ENCODE peak calls at places on chromosomes 2 and 18, in nine cellular contexts. One of them, this sample, is unnamed.

GRCh38 chr2:108533832-108534576 is at the start of gene LIMS1:
- DNase-seq in activated T-cell treated with anti-CD3 and anti-CD28 coated beads for 1 hour: peak; percentile 88
- DNase-seq in neural progenitor cell: peak; percentile 95
- DNase-seq in fibroblast of gingiva: peak; percentile 84
- DNase-seq in iPS DF 19.7: no peak
- DNase-seq in cardiac muscle cell: peak; percentile 94
- DNase-seq in NCI-H1105: peak; percentile 69
- DNase-seq in HS-27A: peak; percentile 78
- DNase-seq in immature natural killer cell: peak; percentile 79
- DNase-seq in this sample: peak; percentile 63

GRCh38 chr2:237359894-237360780 is 53.8 kb downstream of the COL6A3 start:
- DNase-seq in activated T-cell treated with anti-CD3 and anti-CD28 coated beads for 1 hour: no peak
- DNase-seq in neural progenitor cell: peak; percentile 11
- DNase-seq in fibroblast of gingiva: no peak
- DNase-seq in iPS DF 19.7: no peak
- DNase-seq in cardiac muscle cell: no peak
- DNase-seq in NCI-H1105: no peak
- DNase-seq in HS-27A: no peak
- DNase-seq in immature natural killer cell: no peak
- DNase-seq in this sample: no peak

GRCh38 chr2:234981197-234982095 is 29.6 kb downstream of the SH3BP4 start:
- DNase-seq in activated T-cell treated with anti-CD3 and anti-CD28 coated beads for 1 hour: no peak
- DNase-seq in neural progenitor cell: peak; percentile 77
- DNase-seq in fibroblast of gingiva: peak; percentile 98
- DNase-seq in iPS DF 19.7: peak; percentile 64
- DNase-seq in cardiac muscle cell: peak; percentile 90
- DNase-seq in NCI-H1105: no peak
- DNase-seq in HS-27A: peak; percentile 69
- DNase-seq in immature natural killer cell: no peak
- DNase-seq in this sample: peak; percentile 80

GRCh38 chr2:202762546-202762945 is 109.0 kb downstream of the ICA1L start:
- DNase-seq in activated T-cell treated with anti-CD3 and anti-CD28 coated beads for 1 hour: no peak
- DNase-seq in neural progenitor cell: no peak
- DNase-seq in fibroblast of gingiva: no peak
- DNase-seq in iPS DF 19.7: no peak
- DNase-seq in cardiac muscle cell: no peak
- DNase-seq in NCI-H1105: no peak
- DNase-seq in HS-27A: no peak
- DNase-seq in immature natural killer cell: peak; percentile 5
- DNase-seq in this sample: no peak

GRCh38 chr2:19617251-19617650 is 258.8 kb upstream of the OSR1 start:
- DNase-seq in activated T-cell treated with anti-CD3 and anti-CD28 coated beads for 1 hour: no peak
- DNase-seq in neural progenitor cell: no peak
- DNase-seq in fibroblast of gingiva: no peak
- DNase-seq in iPS DF 19.7: no peak
- DNase-seq in cardiac muscle cell: no peak
- DNase-seq in NCI-H1105: no peak
- DNase-seq in HS-27A: no peak
- DNase-seq in immature natural killer cell: no peak
- DNase-seq in this sample: no peak

GRCh38 chr2:226018641-226019040 is 619.1 kb downstream of the NYAP2 start:
- DNase-seq in activated T-cell treated with anti-CD3 and anti-CD28 coated beads for 1 hour: no peak
- DNase-seq in neural progenitor cell: no peak
- DNase-seq in fibroblast of gingiva: no peak
- DNase-seq in iPS DF 19.7: no peak
- DNase-seq in cardiac muscle cell: no peak
- DNase-seq in NCI-H1105: no peak
- DNase-seq in HS-27A: no peak
- DNase-seq in immature natural killer cell: no peak
- DNase-seq in this sample: no peak

GRCh38 chr2:197498937-197499593 is 575 bp downstream of the HSPD1 start:
- DNase-seq in activated T-cell treated with anti-CD3 and anti-CD28 coated beads for 1 hour: peak; percentile 24
- DNase-seq in neural progenitor cell: peak; percentile 85
- DNase-seq in fibroblast of gingiva: peak; percentile 42
- DNase-seq in iPS DF 19.7: no peak
- DNase-seq in cardiac muscle cell: peak; percentile 84
- DNase-seq in NCI-H1105: peak; percentile 7
- DNase-seq in HS-27A: no peak
- DNase-seq in immature natural killer cell: peak; percentile 52
- DNase-seq in this sample: no peak

GRCh38 chr2:166610180-166610919 is 116.3 kb upstream of the SCN7A start:
- DNase-seq in activated T-cell treated with anti-CD3 and anti-CD28 coated beads for 1 hour: no peak
- DNase-seq in neural progenitor cell: peak; percentile 25
- DNase-seq in fibroblast of gingiva: no peak
- DNase-seq in iPS DF 19.7: no peak
- DNase-seq in cardiac muscle cell: no peak
- DNase-seq in NCI-H1105: no peak
- DNase-seq in HS-27A: no peak
- DNase-seq in immature natural killer cell: no peak
- DNase-seq in this sample: no peak

GRCh38 chr2:4122751-4123150 is 419.4 kb downstream of the DCDC2C start:
- DNase-seq in activated T-cell treated with anti-CD3 and anti-CD28 coated beads for 1 hour: no peak
- DNase-seq in neural progenitor cell: no peak
- DNase-seq in fibroblast of gingiva: no peak
- DNase-seq in iPS DF 19.7: no peak
- DNase-seq in cardiac muscle cell: no peak
- DNase-seq in NCI-H1105: no peak
- DNase-seq in HS-27A: no peak
- DNase-seq in immature natural killer cell: no peak
- DNase-seq in this sample: no peak

GRCh38 chr2:171319164-171319810 is 114.5 kb downstream of the METTL8 start:
- DNase-seq in activated T-cell treated with anti-CD3 and anti-CD28 coated beads for 1 hour: peak; percentile 7
- DNase-seq in neural progenitor cell: peak; percentile 13
- DNase-seq in fibroblast of gingiva: no peak
- DNase-seq in iPS DF 19.7: peak; percentile 67
- DNase-seq in cardiac muscle cell: no peak
- DNase-seq in NCI-H1105: no peak
- DNase-seq in HS-27A: no peak
- DNase-seq in immature natural killer cell: no peak
- DNase-seq in this sample: no peak

GRCh38 chr2:74766780-74767179 is 67.1 kb upstream of the HK2 start:
- DNase-seq in activated T-cell treated with anti-CD3 and anti-CD28 coated beads for 1 hour: no peak
- DNase-seq in neural progenitor cell: no peak
- DNase-seq in fibroblast of gingiva: no peak
- DNase-seq in iPS DF 19.7: no peak
- DNase-seq in cardiac muscle cell: no peak
- DNase-seq in NCI-H1105: no peak
- DNase-seq in HS-27A: no peak
- DNase-seq in immature natural killer cell: no peak
- DNase-seq in this sample: no peak

GRCh38 chr2:207930747-207931146 is 94.6 kb downstream of the PLEKHM3 start:
- DNase-seq in activated T-cell treated with anti-CD3 and anti-CD28 coated beads for 1 hour: no peak
- DNase-seq in neural progenitor cell: no peak
- DNase-seq in fibroblast of gingiva: no peak
- DNase-seq in iPS DF 19.7: no peak
- DNase-seq in cardiac muscle cell: no peak
- DNase-seq in NCI-H1105: peak; percentile 66
- DNase-seq in HS-27A: no peak
- DNase-seq in immature natural killer cell: no peak
- DNase-seq in this sample: no peak

GRCh38 chr18:58114766-58115165 is 70.7 kb downstream of the NEDD4L start:
- DNase-seq in activated T-cell treated with anti-CD3 and anti-CD28 coated beads for 1 hour: no peak
- DNase-seq in neural progenitor cell: peak; percentile 84
- DNase-seq in fibroblast of gingiva: no peak
- DNase-seq in iPS DF 19.7: no peak
- DNase-seq in cardiac muscle cell: no peak
- DNase-seq in NCI-H1105: no peak
- DNase-seq in HS-27A: no peak
- DNase-seq in immature natural killer cell: no peak
- DNase-seq in this sample: no peak

GRCh38 chr2:215357660-215358059 is 45.8 kb downstream of the ATIC start:
- DNase-seq in activated T-cell treated with anti-CD3 and anti-CD28 coated beads for 1 hour: no peak
- DNase-seq in neural progenitor cell: no peak
- DNase-seq in fibroblast of gingiva: no peak
- DNase-seq in iPS DF 19.7: no peak
- DNase-seq in cardiac muscle cell: no peak
- DNase-seq in NCI-H1105: no peak
- DNase-seq in HS-27A: no peak
- DNase-seq in immature natural killer cell: no peak
- DNase-seq in this sample: no peak